ENCODE peak calls at places on chromosomes 11 and 22, in six cellular contexts. One of them, this sample, is unnamed.
A peak's percentile ranks its signal among the peaks of the same experiment; 100 is the strongest.

GRCh38 chr22:23781533-23781932 is 5.2 kb upstream of the SMARCB1 start:
- DNase-seq in IMR-90: peak; percentile 65
- DNase-seq in H9: no peak
- DNase-seq in trophoblast cell: peak; percentile 65
- DNase-seq in mesenchymal stem cell: peak; percentile 55
- DNase-seq in H1: no peak
- DNase-seq in this sample: no peak

GRCh38 chr11:86041975-86042378 is 26.9 kb downstream of the PICALM start:
- DNase-seq in IMR-90: peak; percentile 94
- DNase-seq in H9: peak; percentile 62
- DNase-seq in trophoblast cell: peak; percentile 95
- DNase-seq in mesenchymal stem cell: peak; percentile 89
- DNase-seq in H1: peak; percentile 44
- DNase-seq in this sample: peak; percentile 89

GRCh38 chr11:1888811-1889526 is 2.7 kb downstream of the PRR33 start:
- DNase-seq in IMR-90: no peak
- DNase-seq in H9: no peak
- DNase-seq in trophoblast cell: no peak
- DNase-seq in mesenchymal stem cell: no peak
- DNase-seq in H1: no peak
- DNase-seq in this sample: no peak

GRCh38 chr11:8342821-8343681 is 79.4 kb upstream of the LMO1 start:
- DNase-seq in IMR-90: no peak
- DNase-seq in H9: no peak
- DNase-seq in trophoblast cell: peak; percentile 11
- DNase-seq in mesenchymal stem cell: no peak
- DNase-seq in H1: no peak
- DNase-seq in this sample: no peak

GRCh38 chr11:116390963-116391362 is 381.8 kb downstream of the BUD13 start:
- DNase-seq in IMR-90: no peak
- DNase-seq in H9: no peak
- DNase-seq in trophoblast cell: no peak
- DNase-seq in mesenchymal stem cell: no peak
- DNase-seq in H1: no peak
- DNase-seq in this sample: no peak

GRCh38 chr22:50437511-50438304 is 37.1 kb downstream of the SBF1 start:
- DNase-seq in IMR-90: no peak
- DNase-seq in H9: no peak
- DNase-seq in trophoblast cell: no peak
- DNase-seq in mesenchymal stem cell: no peak
- DNase-seq in H1: no peak
- DNase-seq in this sample: no peak

GRCh38 chr11:116240661-116241060 is 532.1 kb downstream of the BUD13 start:
- DNase-seq in IMR-90: no peak
- DNase-seq in H9: no peak
- DNase-seq in trophoblast cell: no peak
- DNase-seq in mesenchymal stem cell: no peak
- DNase-seq in H1: no peak
- DNase-seq in this sample: no peak

GRCh38 chr11:25423436-25424184 is 908.3 kb upstream of the ANO3 start:
- DNase-seq in IMR-90: peak; percentile 29
- DNase-seq in H9: no peak
- DNase-seq in trophoblast cell: peak; percentile 20
- DNase-seq in mesenchymal stem cell: peak; percentile 80
- DNase-seq in H1: no peak
- DNase-seq in this sample: no peak

GRCh38 chr11:2466869-2467694 is 22.3 kb downstream of the KCNQ1 start:
- DNase-seq in IMR-90: no peak
- DNase-seq in H9: no peak
- DNase-seq in trophoblast cell: no peak
- DNase-seq in mesenchymal stem cell: no peak
- DNase-seq in H1: no peak
- DNase-seq in this sample: no peak

GRCh38 chr11:133269272-133269671 is 263.0 kb downstream of the OPCML start:
- DNase-seq in IMR-90: no peak
- DNase-seq in H9: no peak
- DNase-seq in trophoblast cell: no peak
- DNase-seq in mesenchymal stem cell: no peak
- DNase-seq in H1: no peak
- DNase-seq in this sample: no peak

GRCh38 chr11:9249252-9249651 is 15.9 kb downstream of the DENND5A start:
- DNase-seq in IMR-90: no peak
- DNase-seq in H9: no peak
- DNase-seq in trophoblast cell: no peak
- DNase-seq in mesenchymal stem cell: no peak
- DNase-seq in H1: no peak
- DNase-seq in this sample: no peak

GRCh38 chr11:58616594-58616993 is 5.9 kb upstream of the CNTF start:
- DNase-seq in IMR-90: peak; percentile 95
- DNase-seq in H9: no peak
- DNase-seq in trophoblast cell: no peak
- DNase-seq in mesenchymal stem cell: peak; percentile 93
- DNase-seq in H1: no peak
- DNase-seq in this sample: no peak

GRCh38 chr11:19696073-19696472 is 16.6 kb upstream of the NAV2 start:
- DNase-seq in IMR-90: no peak
- DNase-seq in H9: no peak
- DNase-seq in trophoblast cell: no peak
- DNase-seq in mesenchymal stem cell: no peak
- DNase-seq in H1: no peak
- DNase-seq in this sample: no peak

GRCh38 chr22:20624161-20624616 is 116.8 kb downstream of the MED15 start:
- DNase-seq in IMR-90: peak; percentile 31
- DNase-seq in H9: no peak
- DNase-seq in trophoblast cell: no peak
- DNase-seq in mesenchymal stem cell: peak; percentile 4
- DNase-seq in H1: no peak
- DNase-seq in this sample: no peak

GRCh38 chr11:11849127-11849746 is 7.5 kb downstream of the USP47 start:
- DNase-seq in IMR-90: peak; percentile 62
- DNase-seq in H9: peak; percentile 62
- DNase-seq in trophoblast cell: peak; percentile 73
- DNase-seq in mesenchymal stem cell: peak; percentile 69
- DNase-seq in H1: no peak
- DNase-seq in this sample: peak; percentile 48

GRCh38 chr22:49954991-49955580 is 5.5 kb upstream of the PIM3 start:
- DNase-seq in IMR-90: no peak
- DNase-seq in H9: no peak
- DNase-seq in trophoblast cell: no peak
- DNase-seq in mesenchymal stem cell: no peak
- DNase-seq in H1: no peak
- DNase-seq in this sample: no peak

GRCh38 chr11:60347084-60347797 is 20.2 kb downstream of the MS4A6E start:
- DNase-seq in IMR-90: no peak
- DNase-seq in H9: no peak
- DNase-seq in trophoblast cell: no peak
- DNase-seq in mesenchymal stem cell: no peak
- DNase-seq in H1: no peak
- DNase-seq in this sample: no peak

GRCh38 chr22:35972559-35972958 is 56.1 kb downstream of the RBFOX2 start:
- DNase-seq in IMR-90: no peak
- DNase-seq in H9: no peak
- DNase-seq in trophoblast cell: no peak
- DNase-seq in mesenchymal stem cell: peak; percentile 38
- DNase-seq in H1: no peak
- DNase-seq in this sample: no peak

GRCh38 chr22:50105529-50106100 is 15.8 kb downstream of the MOV10L1 start:
- DNase-seq in IMR-90: peak; percentile 64
- DNase-seq in H9: no peak
- DNase-seq in trophoblast cell: peak; percentile 31
- DNase-seq in mesenchymal stem cell: peak; percentile 59
- DNase-seq in H1: no peak
- DNase-seq in this sample: no peak

DNA sequence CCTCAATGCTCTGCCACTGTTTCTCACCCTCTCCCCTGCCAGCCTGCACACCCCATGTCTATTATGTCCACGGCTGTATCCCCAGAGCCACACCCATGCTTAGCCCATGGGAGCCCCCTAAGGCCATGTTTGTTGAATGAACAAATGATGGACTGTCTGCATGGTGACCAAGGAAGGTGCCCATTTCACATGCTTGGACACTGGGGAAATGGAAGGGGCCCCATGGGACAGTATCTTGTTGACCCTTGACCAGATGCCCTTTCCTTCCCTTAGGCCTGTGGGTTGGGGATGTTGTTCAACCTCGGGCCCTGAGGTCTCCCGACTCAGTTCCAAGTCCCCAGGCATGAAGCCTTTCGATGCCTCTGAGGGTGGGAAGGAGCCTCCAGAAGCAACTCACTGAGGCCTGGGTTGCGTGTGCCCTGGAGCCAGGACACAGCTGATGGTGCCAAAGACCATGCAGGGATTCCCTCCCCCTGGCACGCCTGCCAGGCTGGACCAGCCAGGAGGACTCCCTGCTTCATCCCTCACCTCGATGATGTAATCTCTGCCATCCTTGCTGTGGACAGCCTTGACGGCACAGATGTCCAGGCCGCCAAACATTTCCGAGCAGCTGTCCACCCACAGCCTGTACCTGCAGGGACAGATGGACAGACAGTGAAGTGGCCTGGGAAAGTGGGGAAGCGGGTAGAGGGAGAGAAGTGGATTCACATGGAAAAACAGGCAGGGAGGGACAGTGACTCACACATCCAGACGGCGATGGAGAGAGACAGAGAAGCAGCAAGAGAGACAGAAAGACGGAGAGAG is 58.9 kb downstream of the FBXO7 start:
- DNase-seq in IMR-90: peak; percentile 54
- DNase-seq in H9: no peak
- DNase-seq in trophoblast cell: peak; percentile 64
- DNase-seq in mesenchymal stem cell: peak; percentile 87
- DNase-seq in H1: no peak
- DNase-seq in this sample: no peak
- H3K27ac ChIP-seq in IMR-90: peak overlapping the region; percentile 26
- H3K27ac ChIP-seq in H9: no peak overlapping the region
- H3K27ac ChIP-seq in trophoblast cell: no peak overlapping the region
- H3K27ac ChIP-seq in mesenchymal stem cell: no peak overlapping the region
- H3K27ac ChIP-seq in H1: no peak overlapping the region
- H3K27ac ChIP-seq in this sample: no peak overlapping the region

GRCh38 chr11:69450064-69450856 is 31.2 kb upstream of the LINC01488 start:
- DNase-seq in IMR-90: no peak
- DNase-seq in H9: no peak
- DNase-seq in trophoblast cell: no peak
- DNase-seq in mesenchymal stem cell: no peak
- DNase-seq in H1: no peak
- DNase-seq in this sample: no peak

GRCh38 chr11:69448471-69449284 is 32.8 kb upstream of the LINC01488 start:
- DNase-seq in IMR-90: no peak
- DNase-seq in H9: no peak
- DNase-seq in trophoblast cell: no peak
- DNase-seq in mesenchymal stem cell: no peak
- DNase-seq in H1: no peak
- DNase-seq in this sample: no peak

GRCh38 chr11:69450857-69451220 is 30.6 kb upstream of the LINC01488 start:
- DNase-seq in IMR-90: no peak
- DNase-seq in H9: no peak
- DNase-seq in trophoblast cell: no peak
- DNase-seq in mesenchymal stem cell: no peak
- DNase-seq in H1: no peak
- DNase-seq in this sample: no peak

GRCh38 chr11:69447786-69448185 is 33.7 kb upstream of the LINC01488 start:
- DNase-seq in IMR-90: no peak
- DNase-seq in H9: no peak
- DNase-seq in trophoblast cell: no peak
- DNase-seq in mesenchymal stem cell: peak; percentile 38
- DNase-seq in H1: no peak
- DNase-seq in this sample: no peak

DNA sequence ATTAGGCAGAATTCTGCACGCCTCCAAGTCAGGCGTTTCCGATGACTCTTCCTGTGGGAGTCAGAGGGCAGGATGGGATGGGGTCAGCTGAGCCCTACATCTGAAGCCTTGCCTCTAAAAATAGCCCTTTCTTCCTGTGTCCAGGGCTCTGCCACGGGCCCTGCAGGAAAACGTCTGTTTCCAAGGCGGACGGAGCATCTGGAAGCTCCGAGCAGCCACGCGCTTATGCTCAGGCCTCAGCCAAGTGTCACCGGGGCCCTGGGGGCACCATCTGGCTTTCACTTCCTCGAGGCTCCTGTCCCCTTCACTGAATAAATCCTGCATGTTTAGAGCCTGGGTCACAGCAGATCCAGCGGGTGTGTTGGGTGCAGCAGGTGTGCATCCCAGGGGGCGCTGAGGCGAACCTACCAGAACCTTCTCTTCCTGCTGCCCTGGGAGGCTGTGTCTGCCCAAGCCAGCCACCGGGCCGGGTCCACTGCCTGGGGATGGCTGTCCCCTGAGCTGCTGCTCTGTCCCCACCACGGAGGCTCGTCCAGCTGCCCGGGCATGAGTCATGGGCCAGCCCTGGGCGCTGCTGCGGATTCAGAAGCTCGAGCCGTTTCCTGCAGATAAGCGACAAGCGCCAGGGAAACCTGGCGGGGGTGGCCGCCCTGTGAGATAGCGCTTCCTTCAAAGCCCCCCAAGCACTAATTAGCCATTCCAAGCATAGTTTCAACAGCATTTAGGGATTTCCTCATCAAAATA is 32.0 kb upstream of the LINC01488 start:
- DNase-seq in IMR-90: peak; percentile 47
- DNase-seq in H9: no peak
- DNase-seq in trophoblast cell: peak; percentile 68
- DNase-seq in mesenchymal stem cell: peak; percentile 91
- DNase-seq in H1: no peak
- DNase-seq in this sample: no peak
- H2AFZ ChIP-seq in IMR-90: peak overlapping the region; percentile 59
- H2AFZ ChIP-seq in H9: no peak overlapping the region
- H2AFZ ChIP-seq in trophoblast cell: no peak overlapping the region
- H2AFZ ChIP-seq in mesenchymal stem cell: no peak overlapping the region
- H2AFZ ChIP-seq in H1: no peak overlapping the region
- H2AFZ ChIP-seq in this sample: peak overlapping the region; percentile 73

GRCh38 chr22:45499746-45500145 is 2.9 kb upstream of the FBLN1 start:
- DNase-seq in IMR-90: no peak
- DNase-seq in H9: no peak
- DNase-seq in trophoblast cell: peak; percentile 53
- DNase-seq in mesenchymal stem cell: no peak
- DNase-seq in H1: no peak
- DNase-seq in this sample: no peak

GRCh38 chr22:45503071-45503815 is 560 bp downstream of the FBLN1 start:
- DNase-seq in IMR-90: no peak
- DNase-seq in H9: peak; percentile 61
- DNase-seq in trophoblast cell: peak; percentile 55
- DNase-seq in mesenchymal stem cell: peak; percentile 45
- DNase-seq in H1: no peak
- DNase-seq in this sample: peak; percentile 68

GRCh38 chr22:45503816-45504702 is 1.4 kb downstream of the FBLN1 start:
- DNase-seq in IMR-90: peak; percentile 72
- DNase-seq in H9: peak; percentile 77
- DNase-seq in trophoblast cell: no peak
- DNase-seq in mesenchymal stem cell: peak; percentile 85
- DNase-seq in H1: peak; percentile 53
- DNase-seq in this sample: peak; percentile 98

GRCh38 chr22:45504703-45505341 is 2.1 kb downstream of the FBLN1 start:
- DNase-seq in IMR-90: peak; percentile 37
- DNase-seq in H9: no peak
- DNase-seq in trophoblast cell: no peak
- DNase-seq in mesenchymal stem cell: peak; percentile 70
- DNase-seq in H1: no peak
- DNase-seq in this sample: peak; percentile 83

GRCh38 chr22:45502215-45503070 is at the start of gene FBLN1:
- DNase-seq in IMR-90: no peak
- DNase-seq in H9: peak; percentile 74
- DNase-seq in trophoblast cell: peak; percentile 78
- DNase-seq in mesenchymal stem cell: peak; percentile 56
- DNase-seq in H1: no peak
- DNase-seq in this sample: peak; percentile 85
- H3K23ac ChIP-seq in IMR-90: peak within 1 kb of the TSS; percentile 61
- H3K23ac ChIP-seq in H9: no peak within 1 kb of the TSS
- H3K23ac ChIP-seq in trophoblast cell: no peak within 1 kb of the TSS
- H3K23ac ChIP-seq in mesenchymal stem cell: peak within 1 kb of the TSS; percentile 74
- H3K23ac ChIP-seq in H1: no peak within 1 kb of the TSS
- H3K23ac ChIP-seq in this sample: peak within 1 kb of the TSS; percentile 15

GRCh38 chr11:35259529-35259928 is 120.6 kb downstream of the CD44 start:
- DNase-seq in IMR-90: no peak
- DNase-seq in H9: no peak
- DNase-seq in trophoblast cell: no peak
- DNase-seq in mesenchymal stem cell: no peak
- DNase-seq in H1: no peak
- DNase-seq in this sample: no peak
- H3K27ac ChIP-seq in IMR-90: no peak overlapping the region
- H3K27ac ChIP-seq in H9: no peak overlapping the region
- H3K27ac ChIP-seq in trophoblast cell: no peak overlapping the region
- H3K27ac ChIP-seq in mesenchymal stem cell: no peak overlapping the region
- H3K27ac ChIP-seq in H1: no peak overlapping the region
- H3K27ac ChIP-seq in this sample: no peak overlapping the region

This sample was measured in neuronal stem cell.